ENCODE peak calls at places on chromosomes 1 and 21, in nine cellular contexts. W, D, M, N, B, J, Z, S and C are unnamed samples.

GRCh38 chr1:57512386-57512785 is 88.5 kb upstream of the DAB1 start:
- DNase-seq in W (no peak), D (no peak), M (no peak), N (no peak), B (no peak), J (no peak), Z (no peak), S (no peak), C (no peak)

GRCh38 chr1:1806890-1807289 is 28.6 kb upstream of the NADK start:
- DNase-seq in W (no peak), D (no peak), M (no peak), N (no peak), B (no peak), J (no peak), Z (no peak), S (peak), C (no peak)

GRCh38 chr1:68359045-68359444 is 90.7 kb downstream of the RPE65 start:
- DNase-seq in W (no peak), D (no peak), M (no peak), N (no peak), B (no peak), J (no peak), Z (no peak), S (peak), C (no peak)

GRCh38 chr1:75542818-75543570 is 67.9 kb downstream of the SLC44A5 start:
- DNase-seq in W (no peak), D (no peak), M (no peak), N (no peak), B (no peak), J (no peak), Z (no peak), S (no peak), C (no peak)

GRCh38 chr1:41072051-41072450 is 50.5 kb upstream of the SLFNL1 start:
- DNase-seq in W (no peak), D (no peak), M (no peak), N (no peak), B (no peak), J (no peak), Z (no peak), S (peak), C (no peak)

GRCh38 chr1:20604678-20605077 is 15.8 kb downstream of the CDA start:
- DNase-seq in W (no peak), D (no peak), M (no peak), N (no peak), B (no peak), J (no peak), Z (no peak), S (no peak), C (peak)

GRCh38 chr1:155116113-155116764 is 11.4 kb upstream of the EFNA1 start:
- DNase-seq in W (no peak), D (no peak), M (no peak), N (no peak), B (no peak), J (no peak), Z (no peak), S (no peak), C (no peak)

GRCh38 chr21:40016667-40017066 is 149.4 kb downstream of the PCP4 start:
- DNase-seq in W (no peak), D (peak), M (no peak), N (no peak), B (no peak), J (peak), Z (no peak), S (no peak), C (no peak)

GRCh38 chr1:210129092-210129491 is 103.5 kb upstream of the SERTAD4 start:
- DNase-seq in W (no peak), D (no peak), M (no peak), N (no peak), B (no peak), J (no peak), Z (no peak), S (no peak), C (no peak)

GRCh38 chr1:198680174-198680871 is 41.5 kb downstream of the PTPRC start:
- DNase-seq in W (no peak), D (peak), M (no peak), N (no peak), B (no peak), J (no peak), Z (no peak), S (no peak), C (no peak)

GRCh38 chr1:2376931-2377672 is 14.3 kb downstream of the MORN1 start:
- DNase-seq in W (no peak), D (no peak), M (no peak), N (no peak), B (no peak), J (no peak), Z (no peak), S (no peak), C (no peak)

GRCh38 chr21:37866027-37866426 is 50.2 kb downstream of the KCNJ6 start:
- DNase-seq in W (no peak), D (no peak), M (no peak), N (no peak), B (no peak), J (peak), Z (no peak), S (no peak), C (peak)

GRCh38 chr1:17772580-17773215 is 17.6 kb downstream of the ACTL8 start:
- DNase-seq in W (no peak), D (no peak), M (no peak), N (no peak), B (no peak), J (no peak), Z (peak), S (no peak), C (no peak)

GRCh38 chr1:88800382-88801051 is 90.8 kb downstream of the GTF2B start:
- DNase-seq in W (no peak), D (no peak), M (peak), N (no peak), B (peak), J (no peak), Z (peak), S (peak), C (peak)

GRCh38 chr1:24424207-24424606 is 8.6 kb downstream of the NIPAL3 start:
- DNase-seq in W (no peak), D (no peak), M (no peak), N (no peak), B (no peak), J (no peak), Z (no peak), S (no peak), C (no peak)

GRCh38 chr1:24418898-24419628 is 3.5 kb downstream of the NIPAL3 start:
- DNase-seq in W (no peak), D (no peak), M (no peak), N (no peak), B (no peak), J (no peak), Z (no peak), S (peak), C (peak)

GRCh38 chr1:24420547-24420946 is 4.9 kb downstream of the NIPAL3 start:
- DNase-seq in W (no peak), D (no peak), M (no peak), N (no peak), B (no peak), J (no peak), Z (no peak), S (no peak), C (peak)

GRCh38 chr1:24424990-24425389 is 9.4 kb downstream of the NIPAL3 start:
- DNase-seq in W (no peak), D (no peak), M (no peak), N (no peak), B (no peak), J (no peak), Z (no peak), S (no peak), C (no peak)

DNA sequence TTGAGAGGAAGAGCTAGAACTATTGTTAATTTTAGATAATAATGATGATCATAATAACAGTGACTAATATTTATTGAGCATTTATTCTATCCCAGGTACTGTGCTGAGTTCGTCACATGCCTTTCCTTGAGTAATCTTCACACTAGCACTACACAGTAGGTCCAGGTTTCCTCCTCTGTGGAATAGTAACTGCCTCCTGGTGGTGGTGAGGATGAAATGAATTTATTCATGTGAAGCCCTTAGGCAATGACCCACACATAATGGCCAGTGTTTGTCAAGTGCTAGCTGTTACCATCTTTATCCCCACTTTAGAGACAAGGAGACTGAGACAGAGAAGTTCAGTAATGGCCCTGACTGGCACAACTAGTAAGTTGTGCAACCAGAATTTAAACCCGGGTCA is 5.9 kb downstream of the NIPAL3 start:
- DNase-seq in W (no peak), D (no peak), M (no peak), N (no peak), B (no peak), J (no peak), Z (no peak), S (no peak), C (peak)
- TF ChIP-seq CTCF in W (peak), D (no peak), M (no peak), N (no peak), B (no peak), J (no peak), Z (no peak), S (peak), C (no peak)

GRCh38 chr1:216119600-216119999 is 303.6 kb downstream of the USH2A start:
- DNase-seq in W (no peak), D (no peak), M (no peak), N (peak), B (no peak), J (no peak), Z (peak), S (peak), C (peak)
- TF ChIP-seq CTCF in W (no peak), D (no peak), M (no peak), N (peak), B (no peak), J (peak), Z (peak), S (peak), C (peak)

GRCh38 chr1:23422313-23422877 is 2.2 kb downstream of the TCEA3 start:
- DNase-seq in W (no peak), D (no peak), M (peak), N (no peak), B (peak), J (no peak), Z (peak), S (peak), C (peak)

GRCh38 chr1:23420778-23421177 is 3.8 kb downstream of the TCEA3 start:
- DNase-seq in W (no peak), D (no peak), M (no peak), N (no peak), B (no peak), J (no peak), Z (no peak), S (no peak), C (no peak)

GRCh38 chr1:23421343-23421742 is 3.2 kb downstream of the TCEA3 start:
- DNase-seq in W (no peak), D (no peak), M (no peak), N (no peak), B (no peak), J (no peak), Z (no peak), S (no peak), C (no peak)

GRCh38 chr1:23422955-23423354 is 1.6 kb downstream of the TCEA3 start:
- DNase-seq in W (no peak), D (no peak), M (no peak), N (no peak), B (no peak), J (no peak), Z (no peak), S (no peak), C (no peak)

GRCh38 chr1:23421752-23422312 is 2.7 kb downstream of the TCEA3 start:
- DNase-seq in W (no peak), D (no peak), M (no peak), N (no peak), B (no peak), J (no peak), Z (no peak), S (peak), C (peak)
- TF ChIP-seq CTCF in W (peak), D (peak), M (no peak), N (no peak), B (no peak), J (peak), Z (no peak), S (peak), C (no peak)

GRCh38 chr1:220852408-220852807 is 26.8 kb upstream of the HLX start:
- DNase-seq in W (no peak), D (no peak), M (no peak), N (no peak), B (no peak), J (no peak), Z (no peak), S (no peak), C (no peak)
- TF ChIP-seq CTCF in W (no peak), D (no peak), M (no peak), N (no peak), B (no peak), J (no peak), Z (no peak), S (no peak), C (no peak)

GRCh38 chr1:205630651-205631009 is 1.2 kb downstream of the ELK4 start:
- DNase-seq in W (no peak), D (no peak), M (no peak), N (no peak), B (no peak), J (no peak), Z (no peak), S (no peak), C (no peak)
- TF ChIP-seq CTCF in W (no peak), D (no peak), M (no peak), N (no peak), B (no peak), J (no peak), Z (no peak), S (no peak), C (no peak)

DNA sequence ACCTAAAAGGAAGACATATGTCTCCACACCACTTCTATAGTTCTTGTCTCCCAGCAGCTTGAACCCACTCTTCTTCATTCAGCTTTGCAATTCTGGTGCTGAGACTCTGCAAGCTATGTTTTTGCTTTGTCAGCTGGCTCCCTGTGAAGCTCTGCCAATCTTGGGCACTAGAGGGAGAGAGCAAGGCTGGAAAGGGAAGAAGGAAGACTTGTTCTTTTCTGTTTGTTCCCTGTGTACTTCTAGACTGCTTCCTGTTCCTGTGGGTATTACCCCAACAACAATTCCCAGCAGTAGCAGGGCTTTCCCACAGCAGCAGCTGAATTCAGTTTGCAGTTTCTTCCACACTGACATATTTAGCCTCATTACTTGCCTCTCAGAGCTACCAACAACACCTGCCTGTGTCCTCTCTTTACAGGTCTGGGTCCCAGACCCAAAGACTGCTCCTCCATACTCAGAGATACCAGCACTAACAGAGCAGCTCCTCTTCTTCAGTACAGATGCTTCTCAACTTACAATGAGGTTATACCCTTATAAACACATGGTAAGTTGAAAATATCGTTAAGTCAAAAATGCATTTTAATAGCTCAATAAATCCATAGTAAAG is 275.2 kb upstream of the NEGR1 start:
- DNase-seq in W (peak), D (no peak), M (no peak), N (no peak), B (no peak), J (no peak), Z (no peak), S (peak), C (peak)
- TF ChIP-seq CTCF in W (no peak), D (no peak), M (no peak), N (no peak), B (no peak), J (peak), Z (no peak), S (peak), C (peak)